ENCODE peak calls at places on chromosome 17, in ten cellular contexts. Q is bronchial epithelial cell, O is GM23338, L is transverse colon, J is stomach, B is cardiac muscle cell, E is RWPE1, S is mammary epithelial cell, V is AG04450, Z is Peyer's patch. H is an unnamed sample.

GRCh38 chr17:19513897-19514488 is 19.7 kb upstream of the SLC47A1 start:
- DNase-seq in L (peak; percentile 75), E (peak; percentile 44), V (peak; percentile 24), B (peak; percentile 82), O (peak; percentile 91), J (peak; percentile 74), Q (peak; percentile 40), S (peak; percentile 28), Z (peak; percentile 86), H (peak; percentile 71)

GRCh38 chr17:80779961-80780380 is 211.7 kb upstream of the CHMP6 start:
- DNase-seq in V (no peak), O (no peak), E (no peak), S (no peak), B (no peak), L (no peak), Z (peak; percentile 51), J (no peak), Q (no peak), H (no peak)

GRCh38 chr17:50338645-50339044 is 7.3 kb upstream of the XYLT2 start:
- DNase-seq in S (no peak), Z (no peak), B (no peak), Q (no peak), L (no peak), E (no peak), O (no peak), J (no peak), V (no peak), H (no peak)

GRCh38 chr17:27644586-27644985 is 13.6 kb downstream of the LGALS9 start:
- DNase-seq in Z (no peak), Q (peak; percentile 10), S (no peak), E (no peak), J (no peak), V (no peak), L (no peak), B (no peak), O (no peak), H (no peak)

GRCh38 chr17:77774182-77774581 is 184.3 kb upstream of the TNRC6C start:
- DNase-seq in L (no peak), B (no peak), O (no peak), E (no peak), S (no peak), J (no peak), Z (no peak), V (no peak), Q (no peak), H (no peak)

GRCh38 chr17:50904522-50905459 is 38.6 kb upstream of the TOB1 start:
- DNase-seq in E (no peak), Z (peak; percentile 67), L (peak; percentile 48), J (peak; percentile 87), V (no peak), Q (no peak), B (no peak), O (no peak), S (no peak), H (no peak)

GRCh38 chr17:48596735-48597491 is 3.3 kb upstream of the HOXB5 start:
- DNase-seq in L (no peak), B (no peak), J (no peak), S (no peak), V (no peak), O (peak; percentile 81), Q (no peak), E (no peak), Z (peak; percentile 44), H (no peak)

GRCh38 chr17:47720754-47721533 is 12.1 kb upstream of the TBX21 start:
- DNase-seq in E (no peak), J (no peak), S (peak; percentile 32), Z (peak; percentile 66), L (peak; percentile 28), Q (peak; percentile 11), V (no peak), O (peak; percentile 81), B (no peak), H (no peak)

GRCh38 chr17:29838961-29839360 is 91.1 kb downstream of the SSH2 start:
- DNase-seq in V (no peak), L (no peak), B (peak; percentile 59), O (peak; percentile 74), S (no peak), E (no peak), Z (no peak), Q (no peak), J (no peak), H (peak; percentile 3)

GRCh38 chr17:50100480-50100883 is 5.3 kb downstream of the PDK2 start:
- DNase-seq in Z (peak; percentile 70), L (peak; percentile 70), O (no peak), E (no peak), J (no peak), B (no peak), S (no peak), Q (no peak), V (no peak), H (no peak)

GRCh38 chr17:43212641-43213490 is 1.2 kb downstream of the TMEM106A start:
- DNase-seq in S (no peak), J (no peak), V (no peak), Z (no peak), B (no peak), Q (no peak), E (no peak), O (no peak), L (peak; percentile 12), H (no peak)

GRCh38 chr17:70603226-70603625 is 433.9 kb downstream of the KCNJ2 start:
- DNase-seq in B (no peak), Z (no peak), S (no peak), V (no peak), O (no peak), E (no peak), Q (no peak), L (no peak), J (no peak), H (no peak)

GRCh38 chr17:32878211-32878610 is 1.3 kb upstream of the MYO1D start:
- DNase-seq in Z (peak; percentile 68), O (no peak), B (no peak), S (peak; percentile 37), Q (peak; percentile 61), V (no peak), L (no peak), J (peak; percentile 29), E (no peak), H (no peak)

GRCh38 chr17:37438141-37438540 is 31.5 kb downstream of the TADA2A start:
- DNase-seq in O (peak; percentile 65), B (no peak), Q (peak; percentile 21), E (no peak), V (no peak), L (no peak), S (no peak), J (no peak), Z (no peak), H (no peak)
- TF ChIP-seq CTCF in O (peak; percentile 73), B (peak; percentile 28), Q (peak; percentile 33), E (peak; percentile 17), V (no peak), L (no peak), S (peak; percentile 23), J (no peak), Z (no peak), H (peak; percentile 17)

GRCh38 chr17:65219124-65219523 is 82.0 kb downstream of the RGS9 start:
- DNase-seq in Q (no peak), E (no peak), L (no peak), S (no peak), V (no peak), J (no peak), B (no peak), Z (no peak), O (no peak), H (no peak)
- TF ChIP-seq CTCF in Q (peak; percentile 38), E (no peak), L (no peak), S (peak; percentile 4), V (peak; percentile 15), J (no peak), B (peak; percentile 29), Z (no peak), O (peak; percentile 23), H (peak; percentile 31)

GRCh38 chr17:2842464-2842863 is 46.2 kb downstream of the RAP1GAP2 start:
- DNase-seq in E (no peak), Q (no peak), V (no peak), B (no peak), Z (no peak), O (no peak), J (no peak), S (no peak), L (no peak), H (no peak)

GRCh38 chr17:2835791-2836190 is 39.6 kb downstream of the RAP1GAP2 start:
- DNase-seq in Z (no peak), O (no peak), B (no peak), L (no peak), J (no peak), Q (no peak), E (no peak), S (no peak), V (no peak), H (no peak)

GRCh38 chr17:2841606-2842005 is 45.4 kb downstream of the RAP1GAP2 start:
- DNase-seq in S (no peak), E (no peak), B (no peak), O (no peak), L (no peak), Q (no peak), Z (no peak), J (no peak), V (no peak), H (no peak)

DNA sequence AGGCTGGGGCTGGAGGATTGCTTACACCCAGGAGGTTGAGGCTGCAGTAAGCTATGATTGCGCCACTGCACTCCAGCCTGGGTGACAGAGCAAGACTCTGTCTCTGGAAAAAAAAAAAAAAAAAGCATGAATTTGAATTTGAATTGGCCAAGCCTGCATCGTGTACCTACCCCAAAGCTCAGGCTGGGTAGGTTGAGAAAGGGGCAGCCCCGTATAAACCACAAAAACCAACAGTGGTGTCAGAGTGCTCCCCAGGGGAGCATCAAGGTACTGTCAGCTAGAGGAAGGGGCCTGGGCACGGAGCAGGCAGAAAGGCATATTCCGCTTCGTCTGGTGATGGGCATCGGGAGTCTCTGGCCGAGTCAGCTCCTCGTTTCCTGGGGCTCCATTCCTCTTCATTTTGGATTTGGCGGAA is 40.9 kb downstream of the RAP1GAP2 start:
- DNase-seq in Z (peak; percentile 78), S (no peak), B (no peak), V (no peak), O (peak; percentile 40), Q (no peak), J (no peak), E (no peak), L (no peak), H (no peak)
- TF ChIP-seq CTCF in Z (peak; percentile 27), S (no peak), B (no peak), V (no peak), O (no peak), Q (no peak), J (no peak), E (no peak), L (no peak), H (no peak)

DNA sequence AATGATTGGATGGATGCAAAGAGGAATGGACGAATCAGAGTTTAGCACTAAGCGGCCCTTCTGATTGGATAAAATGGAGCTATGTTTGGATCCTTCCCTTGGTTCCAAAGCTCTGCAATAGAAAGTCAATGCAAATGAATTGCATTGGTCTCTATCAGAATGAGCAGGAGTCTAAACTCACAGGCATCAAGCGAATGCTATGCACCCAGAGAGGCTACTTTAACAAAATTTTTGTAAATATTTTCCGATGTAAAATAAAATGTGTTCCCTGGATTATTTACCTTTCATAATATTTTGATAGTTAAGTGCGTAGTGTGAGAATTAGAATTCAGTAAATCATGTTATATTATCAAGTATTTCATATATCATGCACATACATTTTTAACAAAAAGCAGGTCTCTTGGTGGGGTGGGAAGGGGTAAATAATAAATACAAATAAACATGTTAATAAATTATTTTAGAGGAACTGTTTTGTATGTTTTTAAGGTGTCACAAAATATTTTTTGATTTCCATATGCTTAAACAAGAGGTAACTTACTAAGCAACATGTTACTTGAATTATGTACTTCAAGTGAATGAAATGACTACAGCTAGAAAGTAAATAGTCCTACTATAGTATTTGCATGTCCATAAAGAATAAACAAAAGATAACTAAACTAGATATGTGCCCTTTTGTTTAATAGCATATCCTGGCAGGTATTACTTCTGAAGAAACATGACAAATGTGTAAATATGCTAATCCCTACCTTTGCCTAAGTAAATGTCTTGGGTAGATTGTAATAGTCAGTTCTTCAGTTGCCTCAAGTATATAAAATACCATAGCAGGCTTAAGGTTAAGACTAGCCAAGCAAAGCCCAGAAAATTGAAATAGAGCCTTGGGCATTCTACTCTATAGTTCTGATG is 4.4 kb upstream of the UNK start:
- DNase-seq in J (no peak), O (no peak), L (no peak), Z (no peak), Q (no peak), B (no peak), V (no peak), E (no peak), S (no peak), H (no peak)
- TF ChIP-seq CTCF in J (no peak), O (no peak), L (no peak), Z (no peak), Q (no peak), B (no peak), V (no peak), E (no peak), S (no peak), H (no peak)